ENCODE peak calls at places on chromosomes 7 and 10, in four cellular contexts. One of them, this sample, is unnamed.

GRCh38 chr10:101441539-101442455 is 87.8 kb downstream of the BTRC start:
- DNase-seq in IMR-90: peak
- DNase-seq in K562: peak
- DNase-seq in H1: no peak
- DNase-seq in this sample: no peak

GRCh38 chr7:74615933-74616780 is 41.4 kb upstream of the GTF2I start:
- DNase-seq in IMR-90: no peak
- DNase-seq in K562: no peak
- DNase-seq in H1: no peak
- DNase-seq in this sample: no peak

GRCh38 chr10:104492349-104492940 is 138.8 kb downstream of the CFAP58 start:
- DNase-seq in IMR-90: no peak
- DNase-seq in K562: no peak
- DNase-seq in H1: no peak
- DNase-seq in this sample: no peak

GRCh38 chr7:114889646-114890285 is 32.1 kb upstream of the MDFIC start:
- DNase-seq in IMR-90: peak
- DNase-seq in K562: no peak
- DNase-seq in H1: no peak
- DNase-seq in this sample: no peak

GRCh38 chr10:120938822-120939221 is 87.7 kb downstream of the WDR11 start:
- DNase-seq in IMR-90: no peak
- DNase-seq in K562: no peak
- DNase-seq in H1: no peak
- DNase-seq in this sample: no peak

GRCh38 chr7:28708033-28708451 is 250.1 kb downstream of the TRIL start:
- DNase-seq in IMR-90: peak
- DNase-seq in K562: no peak
- DNase-seq in H1: no peak
- DNase-seq in this sample: no peak

GRCh38 chr10:131089861-131090260 is 221.7 kb downstream of the TCERG1L start:
- DNase-seq in IMR-90: no peak
- DNase-seq in K562: no peak
- DNase-seq in H1: no peak
- DNase-seq in this sample: no peak

GRCh38 chr7:69893915-69894314 is 295.6 kb downstream of the AUTS2 start:
- DNase-seq in IMR-90: no peak
- DNase-seq in K562: no peak
- DNase-seq in H1: no peak
- DNase-seq in this sample: no peak

GRCh38 chr10:101941871-101942270 is 98.3 kb upstream of the KCNIP2 start:
- DNase-seq in IMR-90: peak
- DNase-seq in K562: no peak
- DNase-seq in H1: no peak
- DNase-seq in this sample: no peak

GRCh38 chr10:77532068-77532467 is 105.5 kb downstream of the KCNMA1 start:
- DNase-seq in IMR-90: peak
- DNase-seq in K562: no peak
- DNase-seq in H1: no peak
- DNase-seq in this sample: no peak

GRCh38 chr7:158394936-158395335 is 192.7 kb downstream of the PTPRN2 start:
- DNase-seq in IMR-90: no peak
- DNase-seq in K562: peak
- DNase-seq in H1: peak
- DNase-seq in this sample: no peak

GRCh38 chr7:22610871-22611757 is 111.1 kb upstream of the STEAP1B start:
- DNase-seq in IMR-90: peak
- DNase-seq in K562: no peak
- DNase-seq in H1: no peak
- DNase-seq in this sample: no peak

GRCh38 chr7:77811895-77812685 is 13.5 kb downstream of the PHTF2 start:
- DNase-seq in IMR-90: peak
- DNase-seq in K562: no peak
- DNase-seq in H1: no peak
- DNase-seq in this sample: no peak

GRCh38 chr7:18287482-18287881 is 208.1 kb upstream of the HDAC9 start:
- DNase-seq in IMR-90: no peak
- DNase-seq in K562: no peak
- DNase-seq in H1: no peak
- DNase-seq in this sample: no peak

GRCh38 chr7:47458057-47458456 is 123.9 kb downstream of the TNS3 start:
- DNase-seq in IMR-90: peak
- DNase-seq in K562: no peak
- DNase-seq in H1: no peak
- DNase-seq in this sample: no peak

GRCh38 chr7:47454066-47454950 is 127.6 kb downstream of the TNS3 start:
- DNase-seq in IMR-90: peak
- DNase-seq in K562: no peak
- DNase-seq in H1: no peak
- DNase-seq in this sample: no peak

GRCh38 chr7:47454961-47455871 is 126.7 kb downstream of the TNS3 start:
- DNase-seq in IMR-90: no peak
- DNase-seq in K562: no peak
- DNase-seq in H1: no peak
- DNase-seq in this sample: no peak

GRCh38 chr7:47456210-47456955 is 125.5 kb downstream of the TNS3 start:
- DNase-seq in IMR-90: no peak
- DNase-seq in K562: no peak
- DNase-seq in H1: no peak
- DNase-seq in this sample: no peak

DNA sequence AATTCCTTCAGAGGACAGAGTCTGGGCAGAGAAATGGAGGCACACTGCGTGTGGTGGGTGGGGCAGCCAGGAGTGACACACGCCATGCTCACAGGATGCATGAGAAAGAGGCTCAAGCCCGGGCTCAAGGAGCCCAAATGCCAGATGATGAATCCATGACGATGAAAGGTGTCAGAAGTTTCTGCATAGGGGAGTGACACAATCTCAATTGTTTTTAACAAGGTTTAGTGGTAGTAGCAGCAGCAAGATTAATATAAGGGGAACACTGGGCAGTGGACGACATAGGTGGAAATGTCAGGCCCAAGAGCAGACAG is 126.1 kb downstream of the TNS3 start:
- DNase-seq in IMR-90: no peak
- DNase-seq in K562: no peak
- DNase-seq in H1: no peak
- DNase-seq in this sample: no peak
- TF ChIP-seq CHD1 in IMR-90: no peak
- TF ChIP-seq CHD1 in K562: no peak
- TF ChIP-seq CHD1 in H1: no peak
- TF ChIP-seq CHD1 in this sample: no peak

DNA sequence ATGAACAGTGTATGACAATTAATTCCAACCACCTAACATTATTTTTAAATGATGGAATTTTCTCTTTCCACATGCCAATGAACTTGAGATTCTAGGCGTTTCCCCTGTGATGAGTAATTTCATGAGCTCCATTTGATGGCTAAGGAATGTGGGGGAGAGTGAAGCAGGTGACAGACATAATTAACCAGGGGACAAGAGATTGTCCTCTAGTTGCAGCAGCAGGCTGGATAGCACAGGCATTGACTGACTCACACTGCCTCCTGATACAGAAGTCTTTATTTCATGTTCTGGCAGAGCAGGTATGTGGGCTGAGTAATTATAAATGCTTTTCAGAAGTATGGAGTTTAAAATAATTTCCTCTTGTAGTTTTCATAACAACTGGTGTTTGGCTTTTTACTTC is 119.0 kb downstream of the AOAH start:
- DNase-seq in IMR-90: no peak
- DNase-seq in K562: no peak
- DNase-seq in H1: no peak
- DNase-seq in this sample: no peak
- TF ChIP-seq CHD1 in IMR-90: no peak
- TF ChIP-seq CHD1 in K562: no peak
- TF ChIP-seq CHD1 in H1: no peak
- TF ChIP-seq CHD1 in this sample: no peak

GRCh38 chr7:50304158-50304910 is at the start of gene IKZF1:
- DNase-seq in IMR-90: no peak
- DNase-seq in K562: peak
- DNase-seq in H1: no peak
- DNase-seq in this sample: no peak
- TF ChIP-seq CHD1 in IMR-90: no peak
- TF ChIP-seq CHD1 in K562: peak
- TF ChIP-seq CHD1 in H1: no peak
- TF ChIP-seq CHD1 in this sample: no peak

GRCh38 chr7:41097501-41097900 is 605.4 kb downstream of the INHBA start:
- DNase-seq in IMR-90: peak
- DNase-seq in K562: no peak
- DNase-seq in H1: no peak
- DNase-seq in this sample: no peak

GRCh38 chr7:41098402-41098801 is 604.5 kb downstream of the INHBA start:
- DNase-seq in IMR-90: no peak
- DNase-seq in K562: no peak
- DNase-seq in H1: no peak
- DNase-seq in this sample: no peak

GRCh38 chr7:41098846-41099245 is 604.0 kb downstream of the INHBA start:
- DNase-seq in IMR-90: no peak
- DNase-seq in K562: no peak
- DNase-seq in H1: no peak
- DNase-seq in this sample: no peak

GRCh38 chr7:41093141-41093540 is 609.7 kb downstream of the INHBA start:
- DNase-seq in IMR-90: no peak
- DNase-seq in K562: no peak
- DNase-seq in H1: no peak
- DNase-seq in this sample: no peak

DNA sequence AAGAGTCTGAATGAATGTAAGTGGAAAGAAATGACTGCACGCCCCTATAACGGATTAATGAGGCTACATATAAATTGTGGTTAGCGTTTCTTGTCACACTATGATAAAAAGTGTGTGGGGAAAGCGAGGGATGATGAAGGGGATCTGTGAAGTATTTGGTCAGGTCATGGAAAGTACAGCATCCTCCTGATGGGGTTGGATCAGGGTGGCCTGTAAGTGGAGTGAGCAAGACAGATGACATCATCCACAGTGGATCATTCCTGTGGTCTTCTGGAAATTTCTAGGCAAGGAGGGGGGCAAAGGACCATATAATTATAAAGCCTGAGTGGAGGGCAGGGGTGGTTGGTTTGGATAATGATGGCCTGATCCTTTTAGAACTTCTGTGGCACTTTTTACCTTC is 606.0 kb downstream of the INHBA start:
- DNase-seq in IMR-90: peak
- DNase-seq in K562: no peak
- DNase-seq in H1: no peak
- DNase-seq in this sample: no peak
- TF ChIP-seq CHD1 in IMR-90: no peak
- TF ChIP-seq CHD1 in K562: no peak
- TF ChIP-seq CHD1 in H1: no peak
- TF ChIP-seq CHD1 in this sample: no peak

GRCh38 chr7:96303686-96304443 is 18.0 kb downstream of the SLC25A13 start:
- DNase-seq in IMR-90: peak
- DNase-seq in K562: no peak
- DNase-seq in H1: no peak
- DNase-seq in this sample: no peak
- TF ChIP-seq CHD1 in IMR-90: no peak
- TF ChIP-seq CHD1 in K562: no peak
- TF ChIP-seq CHD1 in H1: no peak
- TF ChIP-seq CHD1 in this sample: no peak

This sample was measured in GM12878.